ENCODE peak calls at places on chromosome 10, in six cellular contexts. Q, F, R, U, P and S are unnamed samples.

GRCh38 chr10:62413652-62414051 is 39.5 kb downstream of the ZNF365 start:
- DNase-seq in P (no peak), Q (no peak), R (no peak), U (no peak), F (no peak), S (no peak)

GRCh38 chr10:59176241-59177030 is at the start of gene PHYHIPL:
- DNase-seq in P (no peak), F (no peak), R (no peak), Q (no peak), U (no peak), S (no peak)

GRCh38 chr10:110343947-110344346 is 39.2 kb upstream of the SMNDC1 start:
- DNase-seq in R (no peak), Q (no peak), U (no peak), P (no peak), F (no peak), S (no peak)

GRCh38 chr10:69914373-69915268 is 112.9 kb downstream of the COL13A1 start:
- DNase-seq in F (peak; percentile 41), Q (peak; percentile 66), U (no peak), P (peak; percentile 61), R (peak; percentile 43), S (no peak)

GRCh38 chr10:123556049-123556448 is 110.1 kb upstream of the GPR26 start:
- DNase-seq in Q (no peak), R (no peak), U (no peak), F (no peak), P (no peak), S (no peak)

GRCh38 chr10:69460576-69461242 is 9.4 kb downstream of the TSPAN15 start:
- DNase-seq in R (no peak), U (no peak), Q (no peak), P (no peak), F (no peak), S (no peak)

GRCh38 chr10:28841625-28842024 is 164.3 kb downstream of the BAMBI start:
- DNase-seq in F (no peak), R (no peak), U (no peak), Q (no peak), P (no peak), S (peak; percentile 48)

GRCh38 chr10:63976538-63976937 is 455.3 kb downstream of the REEP3 start:
- DNase-seq in U (no peak), R (peak; percentile 44), F (no peak), Q (peak; percentile 70), P (peak; percentile 47), S (no peak)

GRCh38 chr10:106661767-106662140 is 502.8 kb downstream of the SORCS1 start:
- DNase-seq in R (no peak), U (no peak), F (no peak), Q (no peak), P (no peak), S (no peak)

GRCh38 chr10:67836491-67836890 is 1.5 kb downstream of the DNAJC12 start:
- DNase-seq in Q (peak; percentile 16), R (no peak), P (no peak), F (no peak), U (no peak), S (no peak)

GRCh38 chr10:89003344-89003743 is 12.7 kb downstream of the FAS start:
- DNase-seq in P (no peak), Q (peak; percentile 6), F (no peak), R (no peak), U (no peak), S (no peak)

GRCh38 chr10:5679606-5680005 is 5.0 kb upstream of the TASOR2 start:
- DNase-seq in P (no peak), R (no peak), F (no peak), U (no peak), Q (peak; percentile 43), S (no peak)

GRCh38 chr10:12418725-12419278 is 69.5 kb downstream of the CAMK1D start:
- DNase-seq in P (no peak), F (no peak), R (no peak), Q (no peak), U (no peak), S (no peak)

GRCh38 chr10:3150961-3151360 is 21.6 kb downstream of the PITRM1 start:
- DNase-seq in Q (no peak), U (no peak), R (no peak), F (no peak), P (no peak), S (no peak)

GRCh38 chr10:46518028-46518725 is 38.3 kb downstream of the GPRIN2 start:
- DNase-seq in F (no peak), Q (no peak), R (no peak), U (no peak), P (peak; percentile 8), S (no peak)

GRCh38 chr10:87641065-87641464 is 18.6 kb upstream of the PAPSS2 start:
- DNase-seq in F (no peak), R (no peak), Q (no peak), P (no peak), U (no peak), S (no peak)

GRCh38 chr10:46296629-46297275 is 10.0 kb downstream of the ANTXRL start:
- DNase-seq in Q (no peak), P (peak; percentile 6), R (no peak), F (no peak), U (no peak), S (no peak)

GRCh38 chr10:12507165-12507870 is 158.0 kb downstream of the CAMK1D start:
- DNase-seq in F (peak; percentile 27), R (no peak), P (no peak), U (no peak), Q (no peak), S (no peak)

GRCh38 chr10:96673318-96674099 is 46.8 kb downstream of the PIK3AP1 start:
- DNase-seq in F (no peak), R (no peak), P (peak; percentile 78), Q (no peak), U (no peak), S (no peak)

GRCh38 chr10:43671659-43672555 is 23.2 kb upstream of the ZNF32 start:
- DNase-seq in Q (peak; percentile 62), P (peak; percentile 53), U (no peak), F (peak; percentile 43), R (no peak), S (no peak)

GRCh38 chr10:416091-416515 is 273.4 kb downstream of the DIP2C start:
- DNase-seq in R (no peak), U (no peak), Q (no peak), F (no peak), P (no peak), S (no peak)

GRCh38 chr10:33302188-33302829 is 32.2 kb downstream of the NRP1 start:
- DNase-seq in P (no peak), R (no peak), F (no peak), Q (no peak), U (no peak), S (no peak)

GRCh38 chr10:45015590-45015989 is 14.9 kb downstream of the ZNF22 start:
- DNase-seq in R (no peak), U (no peak), P (no peak), F (no peak), Q (no peak), S (no peak)